ENCODE peak calls at places on chromosomes 2 and 18, in seven cellular contexts. W is glutamatergic neuron, H is PC-9, G is adrenal gland, V is GM20000, E is A549, K is natural killer cell. S is an unnamed sample.

GRCh38 chr2:217611626-217612127 is 391.1 kb downstream of the TNS1 start:
- DNase-seq in W (no peak), K (no peak), V (no peak), G (no peak), H (no peak), E (no peak), S (no peak)

GRCh38 chr18:52694804-52695203 is 354.8 kb downstream of the DCC start:
- DNase-seq in W (peak; percentile 30), E (peak; percentile 3), G (no peak), K (no peak), H (peak; percentile 1), V (peak; percentile 7), S (no peak)

GRCh38 chr2:232897971-232898408 is 27.9 kb downstream of the SNORC start:
- DNase-seq in G (no peak), H (no peak), V (no peak), W (no peak), E (no peak), K (no peak), S (no peak)

GRCh38 chr2:133424876-133425275 is 143.4 kb downstream of the NCKAP5 start:
- DNase-seq in W (no peak), H (no peak), V (no peak), G (no peak), K (no peak), E (no peak), S (no peak)

GRCh38 chr2:103986001-103986400 is 867.9 kb upstream of the POU3F3 start:
- DNase-seq in G (no peak), H (no peak), W (no peak), V (no peak), E (no peak), K (no peak), S (no peak)

GRCh38 chr2:178101321-178102079 is 10.7 kb upstream of the RBM45 start:
- DNase-seq in K (no peak), V (no peak), W (no peak), H (no peak), E (no peak), G (no peak), S (no peak)

GRCh38 chr2:44897406-44897805 is 44.1 kb upstream of the SIX3 start:
- DNase-seq in W (no peak), K (no peak), V (no peak), H (no peak), G (no peak), E (no peak), S (no peak)

GRCh38 chr2:168060956-168061750 is 186.2 kb downstream of the STK39 start:
- DNase-seq in K (no peak), G (no peak), E (no peak), W (no peak), V (no peak), H (no peak), S (no peak)

GRCh38 chr2:234955091-234955511 is 3.3 kb downstream of the SH3BP4 start:
- DNase-seq in G (no peak), W (no peak), E (no peak), V (no peak), H (no peak), K (no peak), S (no peak)

GRCh38 chr2:10400568-10400977 is 47.6 kb downstream of the ODC1 start:
- DNase-seq in G (peak; percentile 53), K (no peak), V (peak; percentile 64), W (no peak), E (no peak), H (peak; percentile 30), S (peak; percentile 37)

GRCh38 chr2:181585732-181586131 is 71.2 kb downstream of the CERKL start:
- DNase-seq in K (no peak), H (no peak), G (no peak), V (no peak), E (no peak), W (no peak), S (no peak)

GRCh38 chr2:204140258-204140657 is 203.7 kb downstream of the ICOS start:
- DNase-seq in K (no peak), H (no peak), W (no peak), V (no peak), E (no peak), G (no peak), S (no peak)

GRCh38 chr2:240630771-240631560 is 5.7 kb downstream of the GPR35 start:
- DNase-seq in K (peak; percentile 10), W (no peak), H (no peak), G (peak; percentile 8), V (no peak), E (no peak), S (no peak)

GRCh38 chr2:187842978-187843847 is 289.0 kb upstream of the TFPI start:
- DNase-seq in V (peak; percentile 25), K (no peak), E (peak; percentile 15), W (no peak), G (no peak), H (peak; percentile 0), S (no peak)

GRCh38 chr2:178819992-178820391 is 12.8 kb upstream of the TTN start:
- DNase-seq in E (no peak), G (no peak), H (no peak), V (peak; percentile 25), K (no peak), W (no peak), S (no peak)

GRCh38 chr2:21821697-21822227 is 698.0 kb downstream of the TDRD15 start:
- DNase-seq in W (no peak), K (no peak), V (no peak), H (no peak), G (no peak), E (no peak), S (no peak)

GRCh38 chr2:96869824-96870630 is at the start of gene SEMA4C:
- DNase-seq in V (peak; percentile 82), G (peak; percentile 55), W (peak; percentile 75), E (peak; percentile 30), K (peak; percentile 71), H (peak; percentile 60), S (peak; percentile 83)

GRCh38 chr2:8514748-8515389 is 167.0 kb upstream of the ID2 start:
- DNase-seq in V (peak; percentile 72), G (no peak), K (no peak), E (no peak), W (no peak), H (no peak), S (no peak)

GRCh38 chr18:59070181-59070912 is 69.3 kb upstream of the SEC11C start:
- DNase-seq in V (peak; percentile 72), H (peak; percentile 64), W (peak; percentile 96), G (peak; percentile 67), E (peak; percentile 55), K (peak; percentile 50), S (peak; percentile 65)

GRCh38 chr2:187299122-187299906 is 148.7 kb downstream of the CALCRL start:
- DNase-seq in K (no peak), V (no peak), W (no peak), E (no peak), H (no peak), G (no peak), S (no peak)

GRCh38 chr18:26993568-26993967 is 128.1 kb upstream of the AQP4 start:
- DNase-seq in H (no peak), E (no peak), K (no peak), V (no peak), W (no peak), G (no peak), S (no peak)

GRCh38 chr2:174007010-174007409 is 41.8 kb upstream of the SP3 start:
- DNase-seq in H (no peak), E (no peak), G (no peak), V (no peak), K (no peak), W (no peak), S (no peak)

GRCh38 chr2:84873350-84873749 is 7.5 kb downstream of the TRABD2A start:
- DNase-seq in E (no peak), V (no peak), K (no peak), W (no peak), G (no peak), H (no peak), S (no peak)
- TF ChIP-seq CTCF in E (no peak), V (no peak), K (no peak), W (no peak), G (no peak), H (no peak), S (no peak)

GRCh38 chr18:11512096-11513030 is 97.0 kb upstream of the SLC35G4 start:
- DNase-seq in W (no peak), H (no peak), V (no peak), E (peak; percentile 11), K (no peak), G (peak; percentile 35), S (no peak)
- TF ChIP-seq CTCF in W (no peak), H (no peak), V (no peak), E (peak; percentile 60), K (no peak), G (peak; percentile 32), S (no peak)

DNA sequence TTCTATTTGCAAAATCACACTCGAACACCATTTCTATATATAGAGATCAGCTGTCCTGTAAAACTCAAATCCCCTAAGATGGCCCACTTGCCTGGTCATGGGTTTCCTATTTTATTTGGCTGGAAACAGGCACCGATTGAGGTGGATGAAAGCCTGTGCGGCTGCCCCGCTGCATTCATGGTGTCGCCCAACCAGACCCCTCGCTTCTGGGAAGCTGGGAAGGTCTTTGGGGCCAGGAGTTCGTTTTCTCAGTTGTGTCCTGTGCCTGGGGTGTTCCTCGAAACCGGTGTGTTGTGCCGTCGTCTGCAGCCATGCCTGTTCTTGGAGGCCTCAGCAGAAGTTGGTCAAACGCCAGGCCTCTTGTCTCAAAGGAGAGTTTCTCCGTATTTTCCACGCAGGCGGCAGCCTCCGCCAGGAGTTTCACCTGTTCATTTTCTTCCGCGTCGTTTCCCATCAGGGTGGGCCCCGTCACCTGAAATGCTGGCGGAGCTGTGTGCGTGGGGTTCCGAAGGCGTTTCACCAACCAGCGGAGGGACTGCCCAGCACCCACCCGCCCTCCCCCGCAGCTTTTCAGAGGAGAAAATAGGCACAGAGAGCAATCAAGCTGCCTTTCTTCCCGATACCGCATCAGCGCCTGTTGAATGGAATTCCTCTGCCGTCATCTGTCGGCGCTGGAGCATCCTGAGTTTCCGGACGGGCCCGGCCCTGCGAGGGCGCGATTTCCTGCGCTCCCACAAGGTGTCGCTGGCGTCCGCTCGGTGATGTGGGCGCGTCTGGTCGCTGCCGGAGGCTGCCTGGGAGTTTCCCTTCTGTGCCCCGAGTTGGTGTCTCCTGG is 17.1 kb upstream of the NFATC1 start:
- DNase-seq in E (peak; percentile 48), W (peak; percentile 91), V (peak; percentile 89), G (peak; percentile 47), K (peak; percentile 75), H (peak; percentile 70), S (peak; percentile 91)
- TF ChIP-seq CTCF in E (peak; percentile 54), W (peak; percentile 94), V (peak; percentile 89), G (peak; percentile 92), K (peak; percentile 93), H (peak; percentile 90), S (peak; percentile 89)

DNA sequence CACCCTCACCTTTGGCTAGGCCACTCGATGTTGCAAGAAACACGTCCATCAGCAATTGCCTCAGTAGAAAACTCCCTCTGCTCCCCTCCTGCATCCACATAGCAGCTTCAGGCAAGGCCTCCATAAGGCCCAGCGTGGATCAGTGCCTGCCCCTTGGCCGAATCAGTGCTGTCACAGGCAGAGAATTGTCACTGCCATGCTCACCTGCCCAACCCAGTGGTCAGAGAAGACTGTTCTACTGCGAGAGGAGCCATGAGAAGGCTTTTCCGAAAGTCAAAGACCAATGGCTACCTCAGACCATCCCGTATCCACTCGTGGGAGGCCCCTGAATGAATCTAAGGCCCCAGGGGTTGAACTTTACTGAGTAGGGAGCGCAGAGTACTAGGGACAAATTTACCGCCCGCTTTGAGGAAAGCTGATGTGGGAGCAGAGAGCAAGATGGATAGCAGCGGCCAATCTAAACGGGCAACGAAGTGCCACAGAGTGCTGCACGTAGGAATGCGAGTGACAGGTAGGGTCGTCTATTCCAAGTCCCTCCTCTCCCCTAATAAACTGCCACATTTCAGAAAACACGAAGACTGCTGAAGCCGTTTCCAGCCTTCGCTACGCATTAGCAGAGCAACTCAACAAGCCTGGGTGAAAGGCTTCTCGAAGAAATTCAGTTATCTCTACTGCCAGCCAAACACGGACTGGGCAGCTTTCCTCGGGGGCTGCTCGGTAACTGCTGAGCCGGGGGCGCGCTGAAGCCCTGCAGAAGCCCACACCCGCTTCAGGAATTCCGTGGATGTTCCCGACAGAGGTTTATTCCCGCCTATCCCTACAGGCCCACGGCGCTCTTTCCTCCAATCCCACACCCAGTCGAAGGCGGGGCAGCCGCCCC is 970 bp upstream of the RALBP1 start:
- DNase-seq in W (no peak), K (no peak), E (peak; percentile 52), G (no peak), H (no peak), V (no peak), S (no peak)
- TF ChIP-seq CTCF in W (no peak), K (no peak), E (no peak), G (no peak), H (no peak), V (no peak), S (no peak)

S was measured in B cell.